ENCODE peak calls at places on chromosomes 4 and X, in six cellular contexts. K is body of pancreas, F is esophagus squamous epithelium, I is Peyer's patch, O is cardiac muscle cell, A is dorsolateral prefrontal cortex. J is an unnamed sample.

GRCh38 chr4:73718375-73719373 is 21.7 kb upstream of the CXCL8 start:
- DNase-seq in K (no peak), F (no peak), I (no peak), O (no peak), A (no peak), J (no peak)

GRCh38 chrX:107840971-107841370 is 15.3 kb downstream of the MID2 start:
- DNase-seq in K (no peak), F (no peak), I (no peak), O (no peak), A (no peak), J (no peak)

GRCh38 chr4:54099287-54099958 is 540 bp upstream of the GSX2 start:
- DNase-seq in K (no peak), F (no peak), I (no peak), O (no peak), A (no peak), J (peak; percentile 57)

GRCh38 chrX:149568701-149569296 is 18.5 kb downstream of the MAGEA9B start:
- DNase-seq in K (no peak), F (no peak), I (no peak), O (no peak), A (no peak), J (no peak)

GRCh38 chr4:22174640-22175039 is 226.1 kb upstream of the KCNIP4 start:
- DNase-seq in K (no peak), F (no peak), I (no peak), O (no peak), A (no peak), J (no peak)

GRCh38 chr4:163624727-163625126 is 130.2 kb downstream of the TMA16 start:
- DNase-seq in K (no peak), F (no peak), I (no peak), O (no peak), A (no peak), J (no peak)

GRCh38 chrX:81021478-81021877 is 180.2 kb downstream of the HMGN5 start:
- DNase-seq in K (no peak), F (no peak), I (no peak), O (no peak), A (no peak), J (no peak)

GRCh38 chrX:65451663-65452062 is 82.9 kb downstream of the LAS1L start:
- DNase-seq in K (no peak), F (no peak), I (no peak), O (peak; percentile 26), A (no peak), J (no peak)

GRCh38 chrX:134622813-134623185 is 35.5 kb downstream of the PLAC1 start:
- DNase-seq in K (no peak), F (no peak), I (no peak), O (no peak), A (no peak), J (no peak)

GRCh38 chrX:125203737-125204578 is 115.7 kb upstream of the TEX13C start:
- DNase-seq in K (peak; percentile 8), F (no peak), I (no peak), O (peak; percentile 56), A (peak; percentile 13), J (peak; percentile 53)
- H3K27ac ChIP-seq in K (no peak overlapping the region), F (peak overlapping the region; percentile 74), I (no peak overlapping the region), O (no peak overlapping the region), A (peak overlapping the region; percentile 79), J (no peak overlapping the region)

GRCh38 chr4:663046-663437 is 11.0 kb downstream of the ATP5ME start:
- DNase-seq in K (no peak), F (no peak), I (no peak), O (no peak), A (no peak), J (no peak)
- H3K27ac ChIP-seq in K (no peak overlapping the region), F (peak overlapping the region; percentile 62), I (no peak overlapping the region), O (peak overlapping the region; percentile 28), A (peak overlapping the region; percentile 63), J (no peak overlapping the region)

GRCh38 chr4:30722916-30723270 is 2.7 kb downstream of the PCDH7 start:
- DNase-seq in K (no peak), F (no peak), I (no peak), O (peak; percentile 48), A (no peak), J (peak; percentile 41)

GRCh38 chr4:30722092-30722915 is 2.1 kb downstream of the PCDH7 start:
- DNase-seq in K (no peak), F (no peak), I (no peak), O (no peak), A (no peak), J (no peak)

GRCh38 chr4:30720656-30721352 is 635 bp downstream of the PCDH7 start:
- DNase-seq in K (no peak), F (no peak), I (no peak), O (peak; percentile 74), A (peak; percentile 44), J (peak; percentile 59)

GRCh38 chr4:30720021-30720655 is at the start of gene PCDH7:
- DNase-seq in K (no peak), F (no peak), I (no peak), O (peak; percentile 69), A (peak; percentile 47), J (peak; percentile 71)

DNA sequence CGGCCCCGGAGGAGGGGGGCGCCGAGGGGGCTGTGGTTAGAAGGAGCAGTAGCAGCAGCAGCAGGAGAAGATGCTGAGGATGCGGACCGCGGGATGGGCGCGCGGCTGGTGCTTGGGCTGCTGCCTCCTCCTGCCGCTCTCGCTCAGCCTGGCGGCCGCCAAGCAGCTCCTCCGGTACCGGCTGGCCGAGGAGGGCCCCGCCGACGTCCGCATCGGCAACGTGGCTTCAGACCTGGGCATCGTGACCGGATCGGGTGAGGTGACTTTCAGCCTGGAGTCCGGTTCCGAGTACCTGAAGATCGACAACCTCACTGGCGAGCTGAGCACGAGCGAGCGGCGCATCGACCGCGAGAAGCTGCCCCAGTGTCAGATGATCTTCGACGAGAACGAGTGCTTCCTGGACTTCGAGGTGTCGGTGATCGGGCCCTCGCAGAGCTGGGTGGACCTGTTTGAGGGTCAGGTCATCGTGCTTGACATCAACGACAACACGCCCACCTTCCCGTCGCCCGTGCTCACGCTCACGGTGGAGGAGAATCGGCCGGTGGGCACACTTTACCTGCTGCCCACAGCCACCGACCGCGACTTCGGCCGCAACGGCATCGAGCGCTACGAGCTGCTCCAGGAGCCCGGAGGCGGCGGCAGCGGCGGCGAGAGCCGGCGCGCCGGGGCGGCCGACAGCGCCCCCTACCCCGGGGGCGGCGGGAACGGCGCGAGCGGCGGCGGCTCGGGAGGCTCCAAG is 1.4 kb downstream of the PCDH7 start:
- DNase-seq in K (no peak), F (no peak), I (no peak), O (peak; percentile 79), A (no peak), J (peak; percentile 55)
- H3K27ac ChIP-seq in K (no peak overlapping the region), F (peak overlapping the region; percentile 88), I (no peak overlapping the region), O (peak overlapping the region; percentile 88), A (peak overlapping the region; percentile 79), J (no peak overlapping the region)

GRCh38 chr4:1205641-1206298 is 33.4 kb upstream of the SPON2 start:
- DNase-seq in K (peak; percentile 1), F (no peak), I (no peak), O (no peak), A (no peak), J (peak; percentile 23)

GRCh38 chr4:1206299-1207156 is 34.1 kb upstream of the SPON2 start:
- DNase-seq in K (peak; percentile 1), F (no peak), I (no peak), O (no peak), A (no peak), J (peak; percentile 21)

GRCh38 chr4:1207157-1207470 is 34.7 kb upstream of the SPON2 start:
- DNase-seq in K (peak; percentile 1), F (no peak), I (no peak), O (no peak), A (no peak), J (no peak)

GRCh38 chr4:1204286-1204827 is 32.0 kb upstream of the SPON2 start:
- DNase-seq in K (peak; percentile 1), F (no peak), I (peak; percentile 15), O (no peak), A (peak; percentile 6), J (no peak)

DNA sequence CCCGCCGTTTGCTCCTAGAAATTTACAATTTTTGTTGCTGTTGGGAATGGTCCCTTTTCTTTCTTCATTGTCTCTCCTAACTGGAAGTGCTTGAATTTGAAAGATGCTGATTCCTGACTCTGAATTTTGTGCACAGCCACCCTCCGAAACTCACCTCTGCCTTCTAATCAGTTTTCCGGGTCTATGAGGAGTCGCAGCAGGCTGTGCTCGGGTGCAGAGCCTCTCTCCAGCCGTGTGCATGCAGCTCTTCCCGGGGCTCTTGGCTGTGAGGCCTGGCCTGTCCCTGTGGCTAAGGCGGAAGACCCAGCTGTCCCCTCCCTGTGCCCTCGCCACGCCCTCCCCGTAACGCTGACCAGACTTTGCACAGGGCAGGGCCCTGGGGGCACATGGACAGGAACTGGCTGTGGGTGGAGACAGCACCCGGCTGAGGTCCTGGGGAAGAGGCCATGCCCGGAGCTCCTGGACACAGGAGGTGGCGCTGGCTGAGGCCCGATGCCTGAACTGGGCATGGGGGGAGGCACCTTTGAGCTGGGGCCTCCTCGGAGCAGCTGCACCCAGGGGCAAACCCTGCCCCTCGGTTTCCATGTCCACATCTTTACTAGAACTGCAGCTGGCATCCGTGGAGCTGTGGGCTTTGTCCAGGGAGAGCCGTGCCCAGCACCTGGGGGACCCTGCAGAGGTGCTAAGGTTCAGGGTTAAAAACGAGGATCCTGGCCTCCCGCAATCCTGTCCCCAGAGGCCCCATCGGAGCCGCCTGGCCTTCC is 32.6 kb upstream of the SPON2 start:
- DNase-seq in K (peak; percentile 10), F (no peak), I (peak; percentile 14), O (no peak), A (no peak), J (peak; percentile 21)
- H3K27ac ChIP-seq in K (no peak overlapping the region), F (no peak overlapping the region), I (peak overlapping the region; percentile 87), O (no peak overlapping the region), A (no peak overlapping the region), J (no peak overlapping the region)

GRCh38 chr4:118586357-118586790 is 98.8 kb upstream of the METTL14 start:
- DNase-seq in K (peak; percentile 46), F (no peak), I (no peak), O (no peak), A (no peak), J (no peak)
- H3K27ac ChIP-seq in K (peak overlapping the region; percentile 42), F (peak overlapping the region; percentile 58), I (no peak overlapping the region), O (no peak overlapping the region), A (no peak overlapping the region), J (no peak overlapping the region)

DNA sequence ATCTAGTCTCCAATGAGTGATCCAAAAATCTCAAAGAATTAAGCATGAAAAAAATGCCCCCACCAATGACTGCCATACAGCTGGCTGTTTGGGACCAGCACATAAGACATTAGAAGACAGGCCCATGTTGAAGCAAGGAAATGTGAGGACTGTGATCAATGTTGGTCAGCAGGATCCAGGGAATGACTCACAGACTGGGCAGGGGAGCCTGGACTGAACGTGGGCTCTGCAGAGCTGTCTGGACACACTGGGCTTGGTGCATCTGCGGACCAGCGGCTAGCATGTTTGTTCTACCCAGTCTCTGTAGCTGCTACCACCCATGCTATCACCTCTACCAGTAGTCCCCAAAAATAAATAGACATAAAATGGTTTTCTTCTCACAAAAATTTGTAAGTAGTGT is 108.6 kb downstream of the PALLD start:
- DNase-seq in K (no peak), F (no peak), I (no peak), O (no peak), A (no peak), J (no peak)
- H3K27ac ChIP-seq in K (no peak overlapping the region), F (no peak overlapping the region), I (no peak overlapping the region), O (no peak overlapping the region), A (no peak overlapping the region), J (no peak overlapping the region)

GRCh38 chrX:102654696-102655095 is 3.4 kb downstream of the GPRASP1 start:
- DNase-seq in K (no peak), F (no peak), I (no peak), O (no peak), A (no peak), J (no peak)

GRCh38 chrX:102650903-102651241 is 411 bp upstream of the GPRASP1 start:
- DNase-seq in K (no peak), F (no peak), I (no peak), O (no peak), A (no peak), J (no peak)

GRCh38 chrX:102651968-102652744 is 873 bp downstream of the GPRASP1 start:
- DNase-seq in K (peak; percentile 46), F (no peak), I (peak; percentile 48), O (peak; percentile 15), A (peak; percentile 70), J (no peak)

GRCh38 chrX:102651242-102651967 is at the start of gene GPRASP1:
- DNase-seq in K (peak; percentile 39), F (peak; percentile 9), I (peak; percentile 63), O (peak; percentile 57), A (peak; percentile 65), J (peak; percentile 61)
- H3K27ac ChIP-seq in K (peak within 1 kb of the TSS; percentile 44), F (peak within 1 kb of the TSS; percentile 80), I (peak within 1 kb of the TSS; percentile 55), O (no peak within 1 kb of the TSS), A (peak within 1 kb of the TSS; percentile 85), J (no peak within 1 kb of the TSS)